ENCODE peak calls at places on chromosomes 6 and 20, in seven cellular contexts. A, O, G, Q, P, J and T are unnamed samples. For H3K9me3 and H3K4me1, the result is how much of the 10 kb centered on the place peaks cover.

GRCh38 chr20:39670987-39671386 is 708.8 kb downstream of the DHX35 start:
- DNase-seq in A (no peak), Q (no peak), J (no peak), O (no peak), P (no peak), G (no peak), T (no peak)

GRCh38 chr6:11436508-11437096 is 100.9 kb upstream of the TMEM170B start:
- DNase-seq in G (no peak), Q (no peak), A (no peak), J (no peak), O (no peak), P (no peak), T (no peak)

GRCh38 chr20:34709836-34710567 is 5.9 kb downstream of the TP53INP2 start:
- DNase-seq in G (peak), A (peak), J (peak), Q (peak), P (peak), O (peak), T (peak)

GRCh38 chr6:29887819-29888581 is 54.3 kb upstream of the HLA-A start:
- DNase-seq in J (peak), G (peak), Q (peak), A (peak), P (peak), O (peak), T (peak)

GRCh38 chr6:54191460-54191859 is 80.2 kb downstream of the MLIP start:
- DNase-seq in J (no peak), G (no peak), A (no peak), O (no peak), P (peak), Q (peak), T (no peak)

GRCh38 chr20:11018668-11019170 is 344.9 kb upstream of the JAG1 start:
- DNase-seq in O (no peak), P (no peak), Q (no peak), J (no peak), A (no peak), G (no peak), T (no peak)

GRCh38 chr20:62376112-62377063 is 9.3 kb upstream of the LAMA5 start:
- DNase-seq in Q (peak), G (no peak), A (peak), O (peak), P (peak), J (peak), T (peak)

GRCh38 chr6:56953597-56954388 is 1.1 kb upstream of the BEND6 start:
- DNase-seq in G (peak), O (peak), P (peak), A (peak), J (no peak), Q (no peak), T (peak)

GRCh38 chr6:1179571-1180459 is 132.1 kb upstream of the FOXQ1 start:
- DNase-seq in P (no peak), J (no peak), A (no peak), G (no peak), Q (no peak), O (no peak), T (no peak)

GRCh38 chr20:31693402-31693801 is 29.3 kb downstream of the BCL2L1 start:
- DNase-seq in Q (no peak), J (no peak), G (no peak), P (no peak), O (no peak), A (no peak), T (no peak)

GRCh38 chr6:27101824-27102223 is 145.7 kb upstream of the PRSS16 start:
- DNase-seq in A (no peak), O (no peak), J (no peak), Q (no peak), G (no peak), P (no peak), T (no peak)

GRCh38 chr6:133341607-133342158 is 100.5 kb downstream of the EYA4 start:
- DNase-seq in A (peak), P (peak), O (no peak), J (no peak), G (no peak), Q (peak), T (no peak)

GRCh38 chr6:150667977-150668716 is 68.5 kb downstream of the PLEKHG1 start:
- DNase-seq in O (peak), G (peak), A (peak), J (peak), Q (peak), P (peak), T (peak)

GRCh38 chr20:58628491-58629212 is 22.4 kb upstream of the STX16 start:
- DNase-seq in P (no peak), A (no peak), O (no peak), Q (no peak), J (no peak), G (no peak), T (peak)

GRCh38 chr6:68642081-68642480 is 7.0 kb downstream of the ADGRB3 start:
- DNase-seq in J (no peak), Q (no peak), A (no peak), G (no peak), P (no peak), O (no peak), T (no peak)

GRCh38 chr20:23039136-23039875 is 4.2 kb downstream of the SSTR4 start:
- DNase-seq in O (no peak), A (no peak), J (no peak), G (no peak), P (no peak), Q (no peak), T (no peak)

GRCh38 chr6:56798163-56798562 is 155.5 kb upstream of the DST start:
- DNase-seq in P (peak), A (no peak), Q (peak), O (no peak), G (no peak), J (no peak), T (no peak)

GRCh38 chr6:121319112-121319553 is 15.1 kb downstream of the TBC1D32 start:
- DNase-seq in J (no peak), P (peak), O (no peak), A (no peak), Q (peak), G (no peak), T (no peak)

GRCh38 chr6:152428126-152428525 is 209.0 kb downstream of the SYNE1 start:
- DNase-seq in O (no peak), Q (peak), J (no peak), A (no peak), G (no peak), P (no peak), T (no peak)

GRCh38 chr6:41767112-41767946 is 12.4 kb downstream of the FRS3 start:
- DNase-seq in P (peak), J (no peak), G (peak), Q (peak), O (no peak), A (peak), T (peak)

GRCh38 chr6:36598326-36598725 is 4.2 kb downstream of the SRSF3 start:
- DNase-seq in O (no peak), J (no peak), G (peak), A (no peak), P (no peak), Q (no peak), T (no peak)

GRCh38 chr6:113858067-113858604 is 991 bp downstream of the MARCKS start:
- DNase-seq in A (peak), Q (peak), G (peak), P (peak), O (peak), J (peak), T (peak)

GRCh38 chr20:5895626-5896025 is 54.7 kb downstream of the TRMT6 start:
- DNase-seq in J (no peak), P (no peak), O (no peak), A (no peak), Q (no peak), G (no peak), T (no peak)

GRCh38 chr6:144346719-144347446 is 61.7 kb downstream of the UTRN start:
- DNase-seq in P (peak), G (no peak), J (no peak), Q (peak), A (peak), O (no peak), T (no peak)

GRCh38 chr20:40797425-40797824 is 108.4 kb upstream of the MAFB start:
- DNase-seq in Q (peak), J (no peak), P (peak), A (no peak), O (no peak), G (no peak), T (no peak)

GRCh38 chr20:45306431-45306982 is at the start of gene RBPJL:
- DNase-seq in A (peak), Q (no peak), G (no peak), P (peak), O (no peak), J (peak), T (peak)

GRCh38 chr6:129592516-129593232 is 117.3 kb downstream of the ARHGAP18 start:
- DNase-seq in P (peak), O (no peak), Q (no peak), G (no peak), A (no peak), J (no peak), T (no peak)

DNA sequence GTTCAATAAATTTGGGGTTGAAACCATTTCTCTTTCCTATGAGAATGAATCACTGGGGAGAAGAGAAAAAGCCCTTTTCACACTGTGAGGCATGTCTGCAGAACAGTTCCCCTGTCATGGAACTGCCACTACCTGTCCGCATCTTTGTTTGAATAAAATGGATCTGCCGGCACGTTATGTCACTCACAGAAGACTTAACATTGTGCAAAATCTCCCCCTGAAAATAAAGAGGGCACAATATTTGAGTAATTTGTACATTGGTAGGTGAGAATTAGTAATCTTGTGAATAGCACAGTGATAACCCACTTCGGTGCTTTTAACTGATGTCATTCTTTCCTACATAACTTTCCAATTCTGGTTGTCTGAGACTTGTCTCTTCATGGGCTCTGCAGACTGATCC is 804.0 kb downstream of the C6orf118 start:
- DNase-seq in J (no peak), A (no peak), P (no peak), G (no peak), O (no peak), Q (no peak), T (no peak)
- H3K9me3 ChIP-seq in J (under half), A (under half), P (under half), G (under half), O (under half), Q (under half), T (under half)

DNA sequence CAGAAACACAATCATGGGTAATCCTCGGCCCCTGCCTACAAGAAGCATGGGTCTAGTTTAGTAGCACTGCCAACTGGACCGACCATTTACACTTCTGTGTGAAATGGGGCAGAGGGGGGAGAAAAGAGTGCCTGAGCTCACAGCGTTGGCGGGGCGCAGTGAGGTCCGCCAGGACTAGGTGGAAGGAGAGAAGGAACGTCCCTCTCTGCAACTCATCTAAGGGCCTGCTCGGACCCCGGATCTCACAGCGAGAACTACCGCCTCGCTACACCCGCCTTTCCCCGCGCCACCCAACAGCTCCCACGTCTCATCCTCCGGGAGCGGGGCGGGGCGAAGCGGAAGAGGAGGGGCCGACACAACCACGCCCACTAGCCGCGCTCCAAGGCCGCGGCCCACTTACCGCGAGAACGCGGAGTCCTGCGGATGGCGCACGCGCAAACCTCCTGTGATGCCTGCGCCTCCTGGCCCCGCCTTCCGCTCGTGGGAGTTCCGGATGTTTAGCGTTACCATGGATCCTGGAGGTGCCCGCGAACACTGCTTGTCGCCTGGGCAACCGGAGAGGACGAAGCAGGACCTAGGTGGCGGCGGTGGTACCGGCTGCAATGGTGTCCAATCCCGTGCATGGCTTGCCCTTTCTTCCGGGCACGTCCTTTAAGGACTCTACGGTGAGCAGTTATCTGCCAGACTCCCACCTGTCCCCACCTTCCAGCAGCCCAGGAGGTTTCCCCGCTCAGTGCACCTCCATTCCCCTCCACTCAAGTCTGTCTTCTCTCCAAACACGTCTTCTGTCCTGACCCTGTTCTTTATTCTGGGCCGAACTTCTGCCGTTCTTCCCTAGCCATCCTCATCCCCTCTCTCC is at the start of gene EFHC1:
- DNase-seq in G (peak), P (peak), J (peak), O (peak), A (peak), Q (peak), T (peak)
- H3K4me1 ChIP-seq in G (under half), P (half or more), J (under half), O (under half), A (half or more), Q (under half), T (under half)

GRCh38 chr20:64766-65322 is 22.6 kb upstream of the DEFB125 start:
- DNase-seq in P (no peak), Q (no peak), O (no peak), J (no peak), A (no peak), G (no peak), T (no peak)
- H3K9me3 ChIP-seq in P (under half), Q (under half), O (under half), J (under half), A (under half), G (under half), T (under half)

DNA sequence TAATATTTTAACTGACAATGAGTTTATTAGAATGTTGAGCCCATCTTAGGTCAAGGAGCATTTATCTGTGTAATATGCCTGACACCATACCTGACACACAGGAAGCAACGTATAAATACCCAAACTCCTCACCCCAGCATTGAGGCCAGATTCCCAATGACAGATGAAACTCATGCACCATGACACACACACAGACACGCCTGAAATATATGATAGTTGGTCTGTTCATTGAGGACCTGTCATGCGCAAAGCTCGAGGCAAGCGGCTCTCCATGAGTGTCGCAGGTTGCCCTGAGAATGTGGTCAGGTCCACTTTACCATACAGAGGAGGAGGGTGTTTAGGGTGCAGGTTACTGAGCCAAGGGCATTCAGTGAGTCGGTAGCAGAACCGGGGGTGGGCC is 64.1 kb downstream of the GFOD1 start:
- DNase-seq in Q (no peak), J (no peak), A (no peak), G (no peak), O (no peak), P (no peak), T (no peak)
- H3K4me1 ChIP-seq in Q (under half), J (half or more), A (under half), G (under half), O (under half), P (under half), T (under half)

DNA sequence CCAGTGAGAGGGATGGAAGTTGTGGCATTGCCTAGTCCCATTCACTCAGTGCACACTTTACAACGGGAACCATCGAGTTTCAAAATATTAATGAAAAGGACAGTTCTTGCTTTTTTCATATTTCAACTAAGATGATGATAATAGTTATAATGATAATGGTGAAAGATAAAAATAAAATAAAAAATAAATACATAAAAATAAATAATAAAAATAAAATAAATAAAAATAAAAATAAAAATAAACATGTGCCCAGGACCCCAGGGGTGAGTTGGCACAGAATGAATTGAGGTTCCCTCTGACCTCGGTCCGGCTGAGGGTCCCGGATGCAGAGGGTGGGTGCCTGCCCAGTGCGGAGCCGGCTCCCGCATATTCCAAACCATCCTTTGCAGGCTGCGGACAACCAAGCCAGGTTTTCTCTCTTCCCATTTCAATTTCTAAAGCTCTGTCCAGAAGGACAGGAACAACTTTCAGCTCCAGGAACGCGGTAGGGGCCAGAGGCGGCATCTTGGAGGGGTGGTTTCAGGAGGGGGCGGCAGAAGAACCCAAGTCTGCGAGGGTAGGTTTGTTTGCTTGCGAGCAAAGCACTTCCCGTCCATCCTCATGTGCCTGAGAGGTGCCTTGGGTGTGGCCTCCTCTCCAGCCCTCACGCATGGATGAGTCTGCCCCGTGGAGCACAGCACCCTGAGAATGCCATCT is 236.8 kb downstream of the DLL1 start:
- DNase-seq in O (no peak), Q (no peak), A (no peak), G (peak), P (no peak), J (no peak), T (peak)
- H3K9me3 ChIP-seq in O (under half), Q (under half), A (under half), G (under half), P (under half), J (under half), T (under half)

GRCh38 chr20:3731944-3732326 is 550 bp upstream of the HSPA12B start:
- DNase-seq in J (peak), P (no peak), O (no peak), Q (no peak), G (no peak), A (no peak), T (no peak)
- H3K4me1 ChIP-seq in J (under half), P (under half), O (under half), Q (under half), G (under half), A (under half), T (under half)